ENCODE peak calls at places on chromosomes 2 and 18, in five cellular contexts. V is activated CD4-positive, alpha-beta memory T cell treated with anti-CD3 and anti-CD28 coated beads, Interleukin-2, amount 10 ng/mL, durations not matched to agents 7 days and 5 days; X is kidney tubule cell; A is iPS DF 6.9; L is C1 segment of cervical spinal cord. E is an unnamed sample.

GRCh38 chr2:18404141-18404540 is 156.3 kb downstream of the RDH14 start:
- DNase-seq in L (no peak), A (no peak), V (no peak), X (no peak), E (no peak)

GRCh38 chr18:66734451-66734850 is 130.6 kb upstream of the CDH19 start:
- DNase-seq in X (no peak), L (no peak), V (no peak), A (no peak), E (no peak)

GRCh38 chr18:47882641-47883040 is 47.8 kb downstream of the SMAD2 start:
- DNase-seq in V (no peak), X (no peak), L (no peak), A (no peak), E (no peak)

GRCh38 chr2:159637988-159638501 is 21.7 kb upstream of the BAZ2B start:
- DNase-seq in V (no peak), L (no peak), A (no peak), X (peak; percentile 95), E (no peak)

GRCh38 chr18:13461488-13461887 is 242.9 kb downstream of the LDLRAD4 start:
- DNase-seq in L (no peak), A (no peak), V (no peak), X (no peak), E (no peak)

GRCh38 chr2:154093856-154094255 is 222.1 kb downstream of the GALNT13 start:
- DNase-seq in L (peak; percentile 60), X (no peak), A (no peak), V (no peak), E (no peak)

GRCh38 chr2:10405441-10405840 is 42.7 kb downstream of the ODC1 start:
- DNase-seq in V (no peak), A (no peak), X (peak; percentile 98), L (peak; percentile 31), E (no peak)

GRCh38 chr18:64444819-64445218 is 295.9 kb upstream of the LINC00305 start:
- DNase-seq in V (no peak), A (no peak), L (no peak), X (peak; percentile 66), E (no peak)

GRCh38 chr18:24014062-24014985 is at the start of gene TTC39C:
- DNase-seq in A (no peak), X (peak; percentile 85), L (peak; percentile 45), V (peak; percentile 87), E (peak; percentile 84)

GRCh38 chr2:121804340-121804739 is 48.9 kb downstream of the TSN start:
- DNase-seq in V (no peak), L (no peak), X (peak; percentile 66), A (no peak), E (no peak)